ENCODE peak calls at places on chromosome 13, in four cellular contexts. K is IMR-90, P is hepatocyte, D is fibroblast of lung. A is an unnamed sample.
A peak's percentile ranks its signal among the peaks of the same experiment; 100 is the strongest.

GRCh38 chr13:37602743-37603381 is 4.3 kb upstream of the POSTN start:
- DNase-seq in K (peak; percentile 47), D (peak; percentile 64), P (peak; percentile 10), A (no peak)

GRCh38 chr13:40578055-40578454 is 88.4 kb downstream of the FOXO1 start:
- DNase-seq in P (no peak), D (peak; percentile 28), K (no peak), A (no peak)

GRCh38 chr13:93304134-93304533 is 77.5 kb downstream of the GPC6 start:
- DNase-seq in K (no peak), D (no peak), P (no peak), A (no peak)

GRCh38 chr13:86974995-86975328 is 696.2 kb upstream of the SLITRK5 start:
- DNase-seq in K (no peak), D (no peak), P (no peak), A (no peak)

GRCh38 chr13:55566334-55566733 is 1574.4 kb upstream of the PRR20A start:
- DNase-seq in D (no peak), K (no peak), P (no peak), A (no peak)

GRCh38 chr13:107422421-107422820 is 792.9 kb downstream of the LIG4 start:
- DNase-seq in D (no peak), K (no peak), P (no peak), A (no peak)

GRCh38 chr13:67097856-67098255 is 132.3 kb downstream of the PCDH9 start:
- DNase-seq in D (no peak), K (no peak), P (no peak), A (no peak)

GRCh38 chr13:99527346-99527745 is 26.1 kb downstream of the TM9SF2 start:
- DNase-seq in P (no peak), D (no peak), K (no peak), A (no peak)

GRCh38 chr13:38670627-38671026 is 16.2 kb upstream of the FREM2 start:
- DNase-seq in K (peak; percentile 2), P (no peak), D (peak; percentile 6), A (no peak)

GRCh38 chr13:31859546-31859945 is 120.2 kb downstream of the RXFP2 start:
- DNase-seq in P (no peak), K (no peak), D (no peak), A (no peak)

GRCh38 chr13:48585456-48585840 is 52.6 kb upstream of the RCBTB2 start:
- DNase-seq in P (no peak), D (peak; percentile 50), K (no peak), A (no peak)

GRCh38 chr13:44300895-44301638 is 72.6 kb upstream of the SERP2 start:
- DNase-seq in D (peak; percentile 76), K (peak; percentile 87), P (no peak), A (peak; percentile 76)

GRCh38 chr13:48508001-48508400 is 24.9 kb downstream of the RCBTB2 start:
- DNase-seq in P (no peak), K (no peak), D (no peak), A (no peak)

GRCh38 chr13:48625396-48626076 is 28.2 kb upstream of the CYSLTR2 start:
- DNase-seq in P (peak; percentile 19), D (no peak), K (no peak), A (no peak)

GRCh38 chr13:53342623-53343022 is 314.0 kb downstream of the OLFM4 start:
- DNase-seq in K (no peak), P (no peak), D (no peak), A (no peak)
- H3K4me2 ChIP-seq in K (no peak overlapping the region), P (no peak overlapping the region), D (no peak overlapping the region), A (no peak overlapping the region)

GRCh38 chr13:26995159-26995558 is 176.5 kb downstream of the USP12 start:
- DNase-seq in P (no peak), D (no peak), K (no peak), A (no peak)
- TF ChIP-seq CTCF in P (no peak), D (no peak), K (no peak), A (no peak)

GRCh38 chr13:25169951-25170553 is 2.0 kb downstream of the AMER2 start:
- DNase-seq in D (no peak), K (no peak), P (no peak), A (no peak)
- H3K4me3 ChIP-seq in D (no peak overlapping the region), K (no peak overlapping the region), P (peak overlapping the region; percentile 14), A (no peak overlapping the region)

DNA sequence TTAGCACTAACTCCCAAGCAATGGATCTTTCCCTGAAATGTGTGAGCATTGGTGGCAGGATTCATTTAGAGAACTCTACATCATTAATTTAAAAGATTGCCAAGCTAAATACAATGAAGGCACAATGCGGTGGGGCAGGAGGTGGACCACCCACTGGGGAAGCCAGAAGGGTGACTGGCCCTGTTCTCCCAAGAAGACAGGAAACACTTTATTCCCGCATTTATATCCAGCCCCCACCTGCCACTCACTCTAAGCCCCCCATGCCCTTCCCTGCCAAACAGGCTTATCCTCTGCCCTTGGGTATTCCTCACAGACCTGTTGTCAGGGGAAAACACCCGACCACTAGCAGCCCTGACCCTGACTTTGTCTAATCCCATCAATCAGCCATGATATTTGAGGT is 189.1 kb upstream of the UBL3 start:
- DNase-seq in K (no peak), P (no peak), D (no peak), A (no peak)
- H3K4me2 ChIP-seq in K (no peak overlapping the region), P (no peak overlapping the region), D (no peak overlapping the region), A (no peak overlapping the region)

GRCh38 chr13:45372189-45373115 is 31.5 kb upstream of the TPT1 start:
- DNase-seq in K (peak; percentile 15), P (no peak), D (peak; percentile 23), A (no peak)

GRCh38 chr13:45373116-45373606 is 32.2 kb upstream of the TPT1 start:
- DNase-seq in K (no peak), D (no peak), P (no peak), A (no peak)

GRCh38 chr13:45369116-45369515 is 28.1 kb upstream of the TPT1 start:
- DNase-seq in P (no peak), K (no peak), D (no peak), A (no peak)

GRCh38 chr13:45368571-45368970 is 27.6 kb upstream of the TPT1 start:
- DNase-seq in P (no peak), D (no peak), K (peak; percentile 15), A (no peak)

DNA sequence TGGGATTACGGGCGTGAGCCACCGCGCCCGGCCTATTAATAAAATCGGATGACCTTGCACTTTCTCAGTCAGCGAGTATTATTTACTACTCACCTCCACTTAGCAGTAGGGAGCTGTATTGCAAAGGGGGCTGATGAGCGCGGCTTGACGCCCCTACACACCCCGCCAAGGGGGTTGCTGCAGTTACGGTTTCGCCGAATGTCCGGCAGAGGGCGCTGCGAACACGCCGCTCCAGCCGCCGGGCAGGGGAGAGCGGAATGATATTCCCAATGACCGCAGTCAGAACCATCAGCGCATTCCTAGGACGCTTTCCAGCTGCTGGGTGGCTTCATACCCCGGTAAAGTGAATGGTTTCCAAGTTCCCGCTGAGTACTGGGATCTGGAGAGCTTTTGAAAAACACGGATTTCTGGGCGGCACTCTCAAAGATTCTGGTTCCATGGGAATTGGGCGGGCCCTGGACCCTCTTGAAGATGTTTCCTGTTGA is 30.0 kb upstream of the TPT1 start:
- DNase-seq in P (peak; percentile 83), K (peak; percentile 84), D (peak; percentile 83), A (peak; percentile 48)
- TF ChIP-seq CTCF in P (peak; percentile 97), K (peak; percentile 94), D (peak; percentile 92), A (peak; percentile 76)

DNA sequence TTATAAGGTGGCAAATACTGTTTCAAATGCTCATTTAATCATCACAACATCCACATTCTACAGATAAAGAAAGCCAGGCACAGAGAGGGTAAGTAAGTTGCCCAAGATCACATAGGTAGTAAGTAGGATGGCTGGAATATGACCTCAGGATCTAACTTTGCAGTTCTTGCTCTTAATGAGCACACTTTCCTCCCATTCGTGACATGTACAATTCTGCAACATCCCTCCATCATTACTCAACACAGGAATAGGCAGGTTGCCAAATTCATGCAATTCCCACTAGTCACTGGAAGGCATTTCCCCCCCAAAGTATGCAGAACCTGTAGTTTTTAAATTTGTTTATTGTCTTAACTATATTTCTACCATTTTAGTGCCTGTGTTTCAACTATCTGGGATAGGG is 109.2 kb downstream of the OLFM4 start:
- DNase-seq in D (peak; percentile 81), K (peak; percentile 86), P (peak; percentile 63), A (no peak)
- H3K4me3 ChIP-seq in D (no peak overlapping the region), K (no peak overlapping the region), P (no peak overlapping the region), A (no peak overlapping the region)

A was measured in A549.